ENCODE peak calls at places on chromosomes 12 and 14, in five cellular contexts. One of them, this sample, is unnamed.

GRCh38 chr14:76687611-76688372 is 73.5 kb upstream of the VASH1 start:
- DNase-seq in right cardiac atrium: no peak
- DNase-seq in GM20000: no peak
- DNase-seq in C1 segment of cervical spinal cord: no peak
- DNase-seq in NCI-H1092 treated with DMSO at 0.1 percent for 48 hours: peak
- DNase-seq in this sample: no peak

GRCh38 chr12:59069481-59069880 is 149.2 kb upstream of the LRIG3 start:
- DNase-seq in NCI-H1092 treated with DMSO at 0.1 percent for 48 hours: no peak
- DNase-seq in right cardiac atrium: no peak
- DNase-seq in GM20000: no peak
- DNase-seq in C1 segment of cervical spinal cord: no peak
- DNase-seq in this sample: no peak

GRCh38 chr14:94598816-94599655 is 13.2 kb upstream of the SERPINA3 start:
- DNase-seq in GM20000: no peak
- DNase-seq in C1 segment of cervical spinal cord: peak
- DNase-seq in right cardiac atrium: peak
- DNase-seq in NCI-H1092 treated with DMSO at 0.1 percent for 48 hours: no peak
- DNase-seq in this sample: no peak

GRCh38 chr14:20855652-20856291 is 35.4 kb upstream of the RNASE3 start:
- DNase-seq in right cardiac atrium: peak
- DNase-seq in C1 segment of cervical spinal cord: peak
- DNase-seq in GM20000: peak
- DNase-seq in NCI-H1092 treated with DMSO at 0.1 percent for 48 hours: peak
- DNase-seq in this sample: no peak

GRCh38 chr12:89862511-89863331 is 154.1 kb upstream of the ATP2B1 start:
- DNase-seq in NCI-H1092 treated with DMSO at 0.1 percent for 48 hours: no peak
- DNase-seq in C1 segment of cervical spinal cord: peak
- DNase-seq in right cardiac atrium: no peak
- DNase-seq in GM20000: peak
- DNase-seq in this sample: peak

GRCh38 chr14:50832935-50833607 is 2.1 kb upstream of the NIN start:
- DNase-seq in GM20000: no peak
- DNase-seq in right cardiac atrium: no peak
- DNase-seq in C1 segment of cervical spinal cord: no peak
- DNase-seq in NCI-H1092 treated with DMSO at 0.1 percent for 48 hours: no peak
- DNase-seq in this sample: no peak

GRCh38 chr12:40946612-40947194 is 241.4 kb upstream of the PDZRN4 start:
- DNase-seq in NCI-H1092 treated with DMSO at 0.1 percent for 48 hours: peak
- DNase-seq in GM20000: peak
- DNase-seq in C1 segment of cervical spinal cord: no peak
- DNase-seq in right cardiac atrium: no peak
- DNase-seq in this sample: peak

GRCh38 chr12:76726626-76727025 is 37.3 kb upstream of the ZDHHC17 start:
- DNase-seq in GM20000: no peak
- DNase-seq in NCI-H1092 treated with DMSO at 0.1 percent for 48 hours: no peak
- DNase-seq in C1 segment of cervical spinal cord: no peak
- DNase-seq in right cardiac atrium: no peak
- DNase-seq in this sample: no peak

GRCh38 chr12:109310247-109311125 is 1.4 kb upstream of the FOXN4 start:
- DNase-seq in NCI-H1092 treated with DMSO at 0.1 percent for 48 hours: peak
- DNase-seq in C1 segment of cervical spinal cord: no peak
- DNase-seq in GM20000: peak
- DNase-seq in right cardiac atrium: no peak
- DNase-seq in this sample: no peak

GRCh38 chr12:116390656-116391335 is 113.3 kb upstream of the MED13L start:
- DNase-seq in C1 segment of cervical spinal cord: no peak
- DNase-seq in NCI-H1092 treated with DMSO at 0.1 percent for 48 hours: no peak
- DNase-seq in right cardiac atrium: no peak
- DNase-seq in GM20000: no peak
- DNase-seq in this sample: no peak

GRCh38 chr12:64633186-64633939 is 23.1 kb downstream of the RASSF3 start:
- DNase-seq in right cardiac atrium: no peak
- DNase-seq in NCI-H1092 treated with DMSO at 0.1 percent for 48 hours: peak
- DNase-seq in C1 segment of cervical spinal cord: no peak
- DNase-seq in GM20000: no peak
- DNase-seq in this sample: peak

GRCh38 chr14:100819829-100820475 is 6.0 kb upstream of the MEG3 start:
- DNase-seq in C1 segment of cervical spinal cord: no peak
- DNase-seq in right cardiac atrium: no peak
- DNase-seq in GM20000: no peak
- DNase-seq in NCI-H1092 treated with DMSO at 0.1 percent for 48 hours: no peak
- DNase-seq in this sample: no peak

GRCh38 chr14:92540472-92541048 is 27.0 kb downstream of the RIN3 start:
- DNase-seq in right cardiac atrium: peak
- DNase-seq in C1 segment of cervical spinal cord: peak
- DNase-seq in NCI-H1092 treated with DMSO at 0.1 percent for 48 hours: peak
- DNase-seq in GM20000: no peak
- DNase-seq in this sample: no peak

GRCh38 chr14:34926552-34926951 is 51.4 kb upstream of the BAZ1A start:
- DNase-seq in NCI-H1092 treated with DMSO at 0.1 percent for 48 hours: no peak
- DNase-seq in GM20000: no peak
- DNase-seq in C1 segment of cervical spinal cord: no peak
- DNase-seq in right cardiac atrium: no peak
- DNase-seq in this sample: no peak

GRCh38 chr12:29088611-29089219 is 60.4 kb upstream of the FAR2 start:
- DNase-seq in GM20000: no peak
- DNase-seq in NCI-H1092 treated with DMSO at 0.1 percent for 48 hours: no peak
- DNase-seq in right cardiac atrium: no peak
- DNase-seq in C1 segment of cervical spinal cord: no peak
- DNase-seq in this sample: peak

GRCh38 chr12:94622475-94622874 is 27.9 kb downstream of the TMCC3 start:
- DNase-seq in right cardiac atrium: no peak
- DNase-seq in GM20000: no peak
- DNase-seq in C1 segment of cervical spinal cord: no peak
- DNase-seq in NCI-H1092 treated with DMSO at 0.1 percent for 48 hours: peak
- DNase-seq in this sample: no peak

GRCh38 chr12:57842342-57843294 is 3.9 kb downstream of the CTDSP2 start:
- DNase-seq in right cardiac atrium: no peak
- DNase-seq in C1 segment of cervical spinal cord: no peak
- DNase-seq in GM20000: no peak
- DNase-seq in NCI-H1092 treated with DMSO at 0.1 percent for 48 hours: no peak
- DNase-seq in this sample: no peak

This sample was measured in GF-D8.